ENCODE peak calls at places on chromosomes 6 and 20, in seven cellular contexts. F, Y, G, B, E, A and V are unnamed samples.

GRCh38 chr6:41071501-41071922 is 644 bp downstream of the OARD1 start:
- DNase-seq in Y (no peak), B (no peak), G (no peak), A (no peak), E (no peak), F (peak), V (no peak)

GRCh38 chr20:57480444-57481152 is 44.3 kb downstream of the CTCFL start:
- DNase-seq in E (no peak), B (no peak), F (peak), A (no peak), G (no peak), Y (no peak), V (no peak)

GRCh38 chr6:13454286-13455221 is 32.8 kb downstream of the GFOD1 start:
- DNase-seq in B (no peak), F (peak), E (peak), A (no peak), Y (no peak), G (peak), V (peak)

GRCh38 chr6:116924245-116924644 is 47.2 kb downstream of the RFX6 start:
- DNase-seq in F (no peak), A (no peak), Y (no peak), G (no peak), B (no peak), E (no peak), V (peak)

GRCh38 chr20:51275816-51276215 is 252.9 kb upstream of the KCNG1 start:
- DNase-seq in F (no peak), G (no peak), E (no peak), A (no peak), B (no peak), Y (no peak), V (peak)

GRCh38 chr6:107571354-107571753 is 81.4 kb downstream of the SOBP start:
- DNase-seq in B (no peak), E (no peak), G (no peak), F (no peak), A (no peak), Y (no peak), V (no peak)

GRCh38 chr6:4134841-4135664 is at the start of gene ECI2:
- DNase-seq in F (no peak), G (peak), Y (peak), A (no peak), B (peak), E (peak), V (peak)

GRCh38 chr6:152305672-152306071 is 331.5 kb downstream of the SYNE1 start:
- DNase-seq in A (no peak), E (no peak), Y (no peak), G (no peak), F (no peak), B (no peak), V (no peak)

GRCh38 chr6:26205161-26205624 is 118.0 kb downstream of the HFE start:
- DNase-seq in G (peak), Y (peak), B (peak), A (no peak), F (no peak), E (peak), V (peak)

GRCh38 chr6:79946773-79947190 is 571 bp downstream of the ELOVL4 start:
- DNase-seq in E (peak), B (peak), F (no peak), G (no peak), A (no peak), Y (peak), V (peak)

GRCh38 chr20:316316-317068 is 8.9 kb upstream of the SOX12 start:
- DNase-seq in Y (no peak), B (no peak), A (no peak), E (no peak), G (no peak), F (no peak), V (peak)

GRCh38 chr20:1810926-1811620 is 84.1 kb upstream of the SIRPA start:
- DNase-seq in F (no peak), A (no peak), E (peak), G (no peak), Y (no peak), B (no peak), V (peak)

GRCh38 chr20:50186151-50186885 is 4.3 kb upstream of the CEBPB start:
- DNase-seq in G (peak), A (no peak), F (no peak), E (peak), B (peak), Y (peak), V (peak)

GRCh38 chr6:41635365-41635764 is 2.9 kb upstream of the MDFI start:
- DNase-seq in E (no peak), F (no peak), B (no peak), Y (no peak), G (no peak), A (no peak), V (no peak)

GRCh38 chr6:116088946-116089345 is 11.7 kb upstream of the NT5DC1 start:
- DNase-seq in F (no peak), A (no peak), B (no peak), Y (no peak), G (no peak), E (no peak), V (no peak)

GRCh38 chr6:132122871-132123270 is 171.7 kb upstream of the CCN2 start:
- DNase-seq in E (no peak), B (no peak), Y (no peak), A (no peak), F (no peak), G (no peak), V (no peak)

GRCh38 chr6:15823838-15824414 is 161.1 kb upstream of the DTNBP1 start:
- DNase-seq in Y (no peak), E (no peak), G (no peak), B (no peak), A (no peak), F (peak), V (no peak)

GRCh38 chr6:27250277-27250954 is 2.9 kb downstream of the PRSS16 start:
- DNase-seq in B (no peak), A (no peak), Y (peak), E (no peak), F (no peak), G (no peak), V (no peak)

GRCh38 chr20:10524034-10524476 is 89.0 kb downstream of the SLX4IP start:
- DNase-seq in F (no peak), A (no peak), B (peak), G (peak), E (peak), Y (peak), V (peak)

GRCh38 chr6:47106216-47106615 is 64.1 kb upstream of the ADGRF1 start:
- DNase-seq in B (no peak), G (no peak), F (no peak), Y (no peak), A (no peak), E (no peak), V (no peak)

GRCh38 chr20:24502184-24502583 is 32.8 kb downstream of the SYNDIG1 start:
- DNase-seq in Y (no peak), E (no peak), B (peak), G (peak), F (no peak), A (peak), V (peak)

GRCh38 chr6:42404494-42404893 is 47.2 kb downstream of the TRERF1 start:
- DNase-seq in G (peak), E (peak), Y (peak), F (no peak), A (peak), B (peak), V (peak)

GRCh38 chr6:53651764-53652401 is 13.7 kb downstream of the KLHL31 start:
- DNase-seq in Y (peak), E (peak), A (no peak), B (peak), F (no peak), G (peak), V (peak)

GRCh38 chr20:17499041-17499440 is 32.1 kb downstream of the BFSP1 start:
- DNase-seq in G (no peak), A (no peak), Y (no peak), B (no peak), E (no peak), F (no peak), V (peak)

GRCh38 chr6:42269553-42269952 is 51.9 kb upstream of the MRPS10 start:
- DNase-seq in B (no peak), E (no peak), G (no peak), A (no peak), Y (no peak), F (peak), V (no peak)

GRCh38 chr6:163826668-163827067 is 412.1 kb downstream of the QKI start:
- DNase-seq in G (no peak), B (no peak), A (no peak), Y (no peak), E (no peak), F (no peak), V (no peak)

GRCh38 chr6:88869263-88870023 is 94.0 kb downstream of the RNGTT start:
- DNase-seq in Y (no peak), F (no peak), A (no peak), B (no peak), E (no peak), G (no peak), V (peak)

GRCh38 chr6:157570104-157570503 is 189.1 kb downstream of the ZDHHC14 start:
- DNase-seq in F (no peak), A (no peak), E (no peak), B (no peak), G (no peak), Y (no peak), V (no peak)

GRCh38 chr6:126614642-126615504 is 275.0 kb downstream of the CENPW start:
- DNase-seq in E (no peak), A (no peak), Y (peak), F (no peak), G (no peak), B (no peak), V (no peak)

GRCh38 chr6:44456070-44456965 is 68.8 kb downstream of the CDC5L start:
- DNase-seq in Y (peak), F (no peak), G (no peak), E (no peak), B (peak), A (no peak), V (peak)

GRCh38 chr6:152314483-152314832 is 322.7 kb downstream of the SYNE1 start:
- DNase-seq in B (no peak), A (no peak), Y (no peak), G (no peak), F (no peak), E (no peak), V (no peak)

GRCh38 chr6:75612434-75612833 is 10.8 kb downstream of the SENP6 start:
- DNase-seq in E (no peak), Y (no peak), B (no peak), F (no peak), G (no peak), A (no peak), V (no peak)
- H3K4me3 ChIP-seq in E (no peak), Y (no peak), B (no peak), F (peak), G (no peak), A (no peak), V (no peak)

GRCh38 chr6:49849121-49849907 is 17.0 kb downstream of the CRISP1 start:
- DNase-seq in F (no peak), Y (peak), G (no peak), B (no peak), A (peak), E (no peak), V (peak)
- TF ChIP-seq CTCF in F (no peak), Y (peak), G (peak), B (peak), A (peak), E (peak), V (peak)

GRCh38 chr20:45104786-45105185 is 3.9 kb upstream of the KCNS1 start:
- DNase-seq in A (peak), B (no peak), Y (no peak), F (no peak), G (no peak), E (no peak), V (peak)
- H3K4me3 ChIP-seq in A (no peak), B (no peak), Y (no peak), F (no peak), G (no peak), E (no peak), V (no peak)

GRCh38 chr6:32196682-32197616 is 4.5 kb upstream of the GPSM3 start:
- DNase-seq in B (no peak), F (no peak), A (no peak), G (no peak), E (peak), Y (peak), V (peak)
- TF ChIP-seq CTCF in B (no peak), F (no peak), A (no peak), G (no peak), E (peak), Y (peak), V (no peak)

DNA sequence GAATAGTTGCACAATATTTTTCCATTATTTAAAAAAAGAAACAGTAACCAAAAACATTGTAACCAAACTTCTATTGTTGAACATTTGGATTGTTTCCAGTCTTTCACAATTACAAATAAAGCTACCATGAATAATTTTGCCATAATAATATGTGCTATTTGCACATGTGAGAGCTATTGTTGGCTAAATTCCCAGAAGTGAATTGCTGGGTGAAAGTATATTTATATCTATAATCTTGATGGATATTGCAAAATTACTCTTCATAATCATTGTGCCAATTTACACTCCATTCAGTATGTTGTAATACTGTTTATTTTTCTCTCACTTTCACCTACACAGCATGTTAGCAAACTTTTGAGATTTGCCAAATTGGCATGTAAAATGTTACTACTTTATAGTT is 36.6 kb upstream of the SLC22A16 start:
- DNase-seq in G (no peak), Y (no peak), B (no peak), F (no peak), E (no peak), A (no peak), V (peak)
- H3K4me3 ChIP-seq in G (no peak), Y (no peak), B (no peak), F (no peak), E (no peak), A (no peak), V (no peak)

DNA sequence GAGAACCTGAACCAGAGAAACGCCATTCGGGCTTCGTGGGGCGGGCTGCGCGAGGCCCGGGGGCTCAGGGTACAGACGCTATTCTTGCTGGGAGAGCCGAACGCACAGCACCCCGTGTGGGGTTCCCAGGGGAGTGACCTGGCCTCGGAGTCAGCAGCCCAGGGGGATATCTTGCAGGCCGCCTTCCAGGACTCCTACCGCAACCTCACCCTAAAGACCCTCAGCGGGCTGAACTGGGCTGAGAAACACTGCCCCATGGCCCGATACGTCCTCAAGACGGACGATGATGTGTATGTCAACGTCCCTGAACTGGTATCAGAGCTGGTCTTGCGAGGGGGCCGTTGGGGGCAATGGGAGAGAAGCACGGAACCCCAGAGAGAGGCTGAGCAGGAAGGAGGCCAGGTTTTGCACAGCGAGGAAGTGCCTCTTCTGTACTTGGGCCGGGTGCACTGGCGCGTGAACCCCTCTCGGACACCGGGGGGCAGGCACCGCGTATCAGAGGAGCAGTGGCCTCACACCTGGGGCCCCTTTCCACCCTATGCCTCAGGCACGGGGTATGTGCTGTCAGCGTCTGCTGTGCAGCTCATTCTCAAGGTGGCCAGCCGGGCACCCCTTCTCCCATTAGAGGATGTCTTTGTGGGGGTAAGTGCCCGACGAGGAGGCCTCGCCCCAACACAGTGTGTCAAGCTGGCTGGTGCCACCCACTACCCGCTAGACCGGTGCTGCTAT is 904 bp downstream of the B3GALT4 start:
- DNase-seq in Y (peak), B (no peak), A (no peak), E (no peak), F (no peak), G (no peak), V (no peak)
- TF ChIP-seq CTCF in Y (no peak), B (no peak), A (no peak), E (no peak), F (no peak), G (no peak), V (no peak)

GRCh38 chr6:140663772-140664171 is 1289.3 kb upstream of the CITED2 start:
- DNase-seq in G (no peak), Y (no peak), E (no peak), A (no peak), B (no peak), F (no peak), V (no peak)
- H3K4me3 ChIP-seq in G (no peak), Y (no peak), E (no peak), A (no peak), B (no peak), F (no peak), V (no peak)